ENCODE peak calls at places on chromosome X, in five cellular contexts. N is stimulated activated CD4-positive, alpha-beta T cell treated with anti-CD3 and anti-CD28 coated beads, Interleukin-1b, Interleukin-23, amount 100 ng/mL, for 48 hours; A is CD4-positive, CD25-positive, alpha-beta regulatory T cell; Q is stomach; O is EH. W is an unnamed sample.
A peak's percentile ranks its signal among the peaks of the same experiment; 100 is the strongest.

GRCh38 chrX:53357799-53358530 is 64.5 kb downstream of the SMC1A start:
- DNase-seq in N (no peak), A (no peak), Q (no peak), O (peak; percentile 37), W (no peak)

GRCh38 chrX:148530464-148531077 is 30.2 kb downstream of the AFF2 start:
- DNase-seq in N (no peak), A (no peak), Q (no peak), O (peak; percentile 9), W (no peak)

GRCh38 chrX:7987160-7987992 is 60.2 kb upstream of the PNPLA4 start:
- DNase-seq in N (no peak), A (no peak), Q (no peak), O (peak; percentile 67), W (no peak)

GRCh38 chrX:145817299-145817665 is 347 bp upstream of the SLITRK2 start:
- DNase-seq in N (no peak), A (no peak), Q (no peak), O (no peak), W (no peak)

GRCh38 chrX:18792828-18793227 is 85.4 kb downstream of the PPEF1 start:
- DNase-seq in N (no peak), A (no peak), Q (no peak), O (no peak), W (no peak)

GRCh38 chrX:56800801-56801200 is 71.8 kb downstream of the NBDY start:
- DNase-seq in N (peak; percentile 68), A (peak; percentile 31), Q (no peak), O (no peak), W (peak; percentile 69)

GRCh38 chrX:41561045-41561444 is 113.9 kb downstream of the NYX start:
- DNase-seq in N (peak; percentile 35), A (peak; percentile 16), Q (no peak), O (peak; percentile 80), W (peak; percentile 27)

GRCh38 chrX:9532349-9532748 is 67.5 kb downstream of the TBL1X start:
- DNase-seq in N (no peak), A (no peak), Q (no peak), O (no peak), W (no peak)

GRCh38 chrX:130994671-130995070 is 63.5 kb upstream of the ARHGAP36 start:
- DNase-seq in N (no peak), A (no peak), Q (no peak), O (peak; percentile 7), W (no peak)

GRCh38 chrX:73930300-73930699 is 367.3 kb downstream of the CHIC1 start:
- DNase-seq in N (no peak), A (no peak), Q (no peak), O (no peak), W (no peak)

GRCh38 chrX:115058276-115058675 is 40.9 kb upstream of the IL13RA2 start:
- DNase-seq in N (no peak), A (no peak), Q (no peak), O (peak; percentile 95), W (no peak)

GRCh38 chrX:39397561-39398200 is 596.4 kb downstream of the MID1IP1 start:
- DNase-seq in N (no peak), A (no peak), Q (no peak), O (no peak), W (no peak)

GRCh38 chrX:15946783-15947550 is 92.4 kb upstream of the AP1S2 start:
- DNase-seq in N (peak; percentile 8), A (no peak), Q (no peak), O (peak; percentile 93), W (no peak)

GRCh38 chrX:38754102-38754790 is 47.0 kb upstream of the MID1IP1 start:
- DNase-seq in N (peak; percentile 3), A (peak; percentile 7), Q (no peak), O (peak; percentile 48), W (peak; percentile 16)

GRCh38 chrX:42567268-42567667 is 210.7 kb downstream of the PPP1R2C start:
- DNase-seq in N (no peak), A (no peak), Q (no peak), O (peak; percentile 20), W (no peak)

GRCh38 chrX:24396930-24397277 is 36.5 kb downstream of the SUPT20HL1 start:
- DNase-seq in N (no peak), A (no peak), Q (no peak), O (peak; percentile 19), W (no peak)

GRCh38 chrX:56793112-56793430 is 64.0 kb downstream of the NBDY start:
- DNase-seq in N (no peak), A (no peak), Q (peak; percentile 2), O (no peak), W (no peak)

GRCh38 chrX:148500428-148501120 is at the start of gene AFF2:
- DNase-seq in N (peak; percentile 47), A (peak; percentile 22), Q (peak; percentile 28), O (peak; percentile 8), W (peak; percentile 17)

GRCh38 chrX:23855569-23855968 is 52.2 kb downstream of the APOO start:
- DNase-seq in N (no peak), A (no peak), Q (no peak), O (no peak), W (no peak)

GRCh38 chrX:18436017-18436416 is 10.6 kb downstream of the CDKL5 start:
- DNase-seq in N (no peak), A (no peak), Q (no peak), O (no peak), W (no peak)

GRCh38 chrX:41922694-41923171 is 621 bp downstream of the CASK start:
- DNase-seq in N (no peak), A (peak; percentile 20), Q (no peak), O (peak; percentile 13), W (peak; percentile 7)

GRCh38 chrX:152313529-152314302 is 137.4 kb downstream of the GABRA3 start:
- DNase-seq in N (no peak), A (no peak), Q (no peak), O (no peak), W (no peak)

GRCh38 chrX:142089193-142089592 is 115.9 kb downstream of the MAGEC2 start:
- DNase-seq in N (no peak), A (no peak), Q (no peak), O (peak; percentile 42), W (no peak)

GRCh38 chrX:53047228-53047627 is 1.4 kb upstream of the GPR173 start:
- DNase-seq in N (no peak), A (no peak), Q (no peak), O (peak; percentile 33), W (no peak)

GRCh38 chrX:63713510-63713909 is 71.5 kb downstream of the ARHGEF9 start:
- DNase-seq in N (no peak), A (no peak), Q (no peak), O (peak; percentile 45), W (no peak)

GRCh38 chrX:77779695-77780094 is 6.3 kb downstream of the ATRX start:
- DNase-seq in N (no peak), A (no peak), Q (no peak), O (no peak), W (no peak)

GRCh38 chrX:12986886-12987285 is 12.0 kb downstream of the TMSB4X start:
- DNase-seq in N (no peak), A (no peak), Q (no peak), O (peak; percentile 14), W (no peak)

GRCh38 chrX:85001344-85001743 is 2.3 kb upstream of the APOOL start:
- DNase-seq in N (no peak), A (no peak), Q (no peak), O (no peak), W (no peak)

GRCh38 chrX:102154218-102154860 is 1.4 kb downstream of the BEX5 start:
- DNase-seq in N (no peak), A (peak; percentile 1), Q (no peak), O (no peak), W (peak; percentile 7)

GRCh38 chrX:46306103-46306502 is 239.1 kb downstream of the ZNF674 start:
- DNase-seq in N (no peak), A (no peak), Q (no peak), O (no peak), W (no peak)

GRCh38 chrX:107823042-107823441 is 2.6 kb upstream of the MID2 start:
- DNase-seq in N (no peak), A (no peak), Q (no peak), O (no peak), W (no peak)

GRCh38 chrX:110119480-110119879 is 116.6 kb downstream of the TMEM164 start:
- DNase-seq in N (no peak), A (no peak), Q (no peak), O (no peak), W (no peak)

W was measured in central memory CD4-positive, alpha-beta T cell.